ENCODE peak calls at places on chromosomes 13 and 19, in four cellular contexts. S is CD8-positive, alpha-beta T cell; C is A549; K is tibial nerve. L is an unnamed sample. For H3K4me1, the result is how much of the 10 kb centered on the place peaks cover.

GRCh38 chr13:41643502-41643901 is 186.2 kb downstream of the RGCC start:
- DNase-seq in S (no peak), C (no peak), K (no peak), L (no peak)

GRCh38 chr19:40366697-40367561 is 18.4 kb downstream of the PLD3 start:
- DNase-seq in S (no peak), C (peak), K (no peak), L (peak)

GRCh38 chr13:29593605-29594297 is 1.7 kb downstream of the SLC7A1 start:
- DNase-seq in S (no peak), C (no peak), K (no peak), L (no peak)

GRCh38 chr13:36945078-36945477 is 25.0 kb upstream of the SMAD9 start:
- DNase-seq in S (no peak), C (no peak), K (no peak), L (no peak)

GRCh38 chr19:31312004-31312403 is 37.2 kb downstream of the TSHZ3 start:
- DNase-seq in S (no peak), C (no peak), K (peak), L (no peak)

GRCh38 chr19:49988433-49988832 is 27.5 kb upstream of the SIGLEC11 start:
- DNase-seq in S (no peak), C (no peak), K (no peak), L (no peak)

GRCh38 chr13:112346173-112346898 is 29.8 kb upstream of the SPACA7 start:
- DNase-seq in S (no peak), C (no peak), K (no peak), L (peak)

GRCh38 chr19:7820588-7820987 is 9.4 kb upstream of the EVI5L start:
- DNase-seq in S (no peak), C (no peak), K (no peak), L (no peak)

GRCh38 chr19:55368701-55369563 is 1.3 kb downstream of the IL11 start:
- DNase-seq in S (no peak), C (peak), K (no peak), L (no peak)

GRCh38 chr19:2970201-2970838 is 7.0 kb upstream of the TLE6 start:
- DNase-seq in S (no peak), C (peak), K (no peak), L (peak)

GRCh38 chr13:53783466-53783865 is 754.9 kb downstream of the OLFM4 start:
- DNase-seq in S (no peak), C (no peak), K (no peak), L (no peak)

GRCh38 chr19:18321729-18322091 is 1.2 kb downstream of the LSM4 start:
- DNase-seq in S (no peak), C (no peak), K (no peak), L (peak)

GRCh38 chr13:37995052-37995451 is 125.5 kb upstream of the TRPC4 start:
- DNase-seq in S (no peak), C (no peak), K (no peak), L (no peak)

GRCh38 chr13:38308736-38309135 is 40.9 kb upstream of the UFM1 start:
- DNase-seq in S (no peak), C (no peak), K (no peak), L (peak)

GRCh38 chr13:53839461-53839860 is 810.8 kb downstream of the OLFM4 start:
- DNase-seq in S (no peak), C (no peak), K (no peak), L (no peak)

GRCh38 chr19:32318884-32319520 is 26.4 kb upstream of the ZNF507 start:
- DNase-seq in S (no peak), C (peak), K (no peak), L (no peak)

GRCh38 chr19:41570179-41570578 is 5.8 kb upstream of the CEACAM21 start:
- DNase-seq in S (no peak), C (no peak), K (no peak), L (no peak)

GRCh38 chr19:55383279-55383788 is 758 bp downstream of the TMEM238 start:
- DNase-seq in S (no peak), C (no peak), K (no peak), L (no peak)

GRCh38 chr19:38243279-38243673 is 12.9 kb downstream of the PPP1R14A start:
- DNase-seq in S (no peak), C (no peak), K (no peak), L (no peak)
- H3K4me3 ChIP-seq in S (no peak), C (peak), K (peak), L (no peak)

DNA sequence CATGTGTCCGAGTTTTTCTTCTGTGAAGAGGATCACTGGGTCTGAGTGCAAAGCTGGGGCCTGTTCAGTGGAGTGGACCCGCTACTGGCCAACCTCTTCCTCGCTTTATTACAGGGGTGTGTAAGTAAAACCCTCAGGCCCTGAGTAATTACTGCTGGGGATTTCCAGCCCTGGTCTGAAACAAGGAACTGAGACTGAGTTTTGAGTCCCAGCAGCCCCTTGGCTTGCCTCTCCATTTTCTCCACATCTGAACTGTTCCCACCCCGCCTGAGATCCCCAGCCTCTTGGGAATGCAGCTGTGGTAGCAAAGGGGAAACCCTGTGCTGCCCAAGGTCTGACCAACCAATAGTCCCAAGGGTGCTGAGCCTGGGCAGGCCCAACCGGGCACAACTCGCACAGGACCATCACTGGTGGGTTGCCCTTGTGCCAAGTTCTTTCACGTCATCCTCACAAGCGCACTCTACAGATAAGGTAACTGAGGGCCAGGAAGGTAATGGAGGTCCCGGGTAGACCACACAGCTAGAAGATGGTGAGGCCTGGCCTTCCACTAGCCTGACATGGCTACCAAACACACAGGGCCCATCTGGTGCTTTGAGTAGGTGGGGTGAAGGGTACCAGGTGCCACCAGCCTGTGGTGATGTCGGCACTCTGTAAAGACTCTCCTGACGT is 13.7 kb upstream of the SLC35E1 start:
- DNase-seq in S (no peak), C (no peak), K (no peak), L (no peak)
- H3K4me1 ChIP-seq in S (half or more), C (under half), K (half or more), L (half or more)

DNA sequence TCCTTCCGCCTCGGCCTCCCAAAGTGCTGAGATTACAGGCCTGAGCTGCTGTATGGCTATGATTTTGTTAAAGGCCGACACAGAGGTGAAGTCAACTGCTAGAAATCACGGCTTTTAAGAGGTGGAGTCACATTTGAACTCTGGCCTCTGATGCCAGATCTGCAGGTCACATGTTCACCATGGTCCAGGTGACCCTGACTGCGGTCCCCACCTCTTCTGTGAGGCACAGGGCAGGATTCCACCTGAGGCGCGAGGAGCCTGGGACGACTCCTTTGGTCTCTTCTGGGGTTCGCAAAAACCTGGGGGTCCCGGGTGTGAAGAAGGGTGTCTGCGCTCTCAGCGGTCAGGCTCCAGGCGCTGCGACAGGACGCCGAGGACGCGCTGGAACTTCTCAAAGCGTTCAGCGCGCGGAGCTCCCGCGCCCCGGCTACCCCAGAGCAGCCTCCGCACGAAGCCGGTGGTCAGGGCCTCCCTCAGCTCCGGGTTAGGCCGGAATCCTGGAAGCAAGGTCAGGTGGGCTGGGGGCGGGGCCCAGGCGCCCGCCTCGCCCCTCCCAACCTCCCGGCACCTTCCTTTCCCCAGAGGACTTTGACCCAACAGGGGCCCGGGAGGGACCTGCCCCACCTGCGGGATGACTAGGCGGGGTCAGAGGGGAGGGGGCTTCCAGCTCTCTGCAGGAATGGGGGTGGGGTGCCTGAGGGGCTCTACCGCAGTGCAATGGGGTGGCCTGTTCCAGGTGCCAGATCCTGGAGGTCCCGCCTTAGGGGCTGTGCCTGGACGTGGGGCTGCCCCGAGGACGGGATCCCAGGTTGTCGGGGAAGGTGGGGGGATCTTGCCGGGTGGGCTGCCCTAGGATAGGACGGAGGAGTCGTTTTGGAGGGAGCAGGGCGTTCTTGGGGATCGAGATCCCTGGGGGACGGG is 13.0 kb downstream of the TRIP10 start:
- DNase-seq in S (no peak), C (no peak), K (no peak), L (no peak)
- H3K4me3 ChIP-seq in S (peak), C (no peak), K (peak), L (peak)

DNA sequence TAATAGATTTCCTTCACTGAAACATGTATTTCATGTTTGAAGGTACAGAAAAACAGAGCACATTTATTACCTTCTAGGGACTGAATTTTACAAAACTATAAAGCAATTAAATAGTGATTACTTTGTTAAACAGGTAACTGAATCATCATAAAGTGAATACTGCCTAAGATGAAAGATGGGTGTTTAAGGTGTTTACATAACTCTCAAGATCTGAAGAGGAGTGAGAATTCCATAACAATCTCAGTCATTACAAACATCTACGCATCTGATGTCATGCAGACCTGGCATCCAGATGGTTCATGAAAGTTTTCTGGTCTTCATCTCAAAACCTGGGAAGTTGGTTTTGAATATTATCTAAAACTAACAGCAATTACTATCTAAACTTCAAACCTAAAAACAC is 80.4 kb downstream of the MIPEP start:
- DNase-seq in S (no peak), C (no peak), K (no peak), L (no peak)
- H3K4me1 ChIP-seq in S (under half), C (under half), K (under half), L (under half)

DNA sequence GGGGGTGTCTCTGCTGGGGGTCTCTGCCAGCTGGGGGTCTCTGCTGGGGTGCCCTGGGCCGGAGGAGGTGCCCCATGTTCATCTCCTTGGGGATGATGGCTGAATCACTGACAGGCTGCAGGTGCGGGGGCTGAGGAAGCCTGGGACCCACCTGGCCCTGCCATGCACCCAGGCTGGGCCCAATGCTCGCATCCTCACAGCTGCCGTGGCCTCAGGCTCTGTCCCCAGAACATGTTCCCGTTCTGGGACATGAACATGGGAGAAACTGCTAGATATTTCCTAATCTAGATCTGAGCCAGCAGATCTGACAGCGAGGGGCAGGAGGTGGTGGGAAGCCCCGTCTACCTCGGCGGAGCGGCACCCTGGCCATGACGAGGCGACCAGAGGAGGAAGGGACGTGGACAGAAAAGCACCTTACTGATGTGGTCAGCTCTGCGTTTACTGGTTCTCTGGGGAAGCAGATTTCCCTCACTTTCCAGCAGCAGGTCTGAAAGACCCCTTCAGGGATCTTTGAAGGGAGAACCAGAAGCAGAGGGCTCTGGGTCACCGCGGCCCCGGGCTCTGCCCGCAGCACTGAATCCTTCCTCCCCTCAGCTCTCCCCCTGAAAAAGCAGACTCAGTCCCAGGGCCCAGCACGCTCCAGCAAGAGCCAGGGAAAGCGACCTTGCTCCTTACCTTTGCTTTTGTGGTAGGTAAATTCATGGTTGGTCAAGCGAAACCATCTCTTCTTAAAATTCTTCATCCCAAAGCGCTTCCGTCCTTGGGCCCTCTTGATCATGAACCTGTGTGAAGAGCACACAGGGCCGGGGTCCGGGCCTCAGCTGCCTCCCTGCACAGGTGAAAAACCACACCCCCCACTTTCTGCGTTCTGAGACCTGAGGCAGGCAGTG is 26.5 kb upstream of the C13orf46 start:
- DNase-seq in S (no peak), C (no peak), K (no peak), L (no peak)
- H3K4me3 ChIP-seq in S (no peak), C (no peak), K (no peak), L (no peak)

GRCh38 chr13:73201601-73202000 is 142.8 kb downstream of the KLF5 start:
- DNase-seq in S (no peak), C (no peak), K (no peak), L (no peak)

GRCh38 chr13:73195091-73195490 is 136.3 kb downstream of the KLF5 start:
- DNase-seq in S (no peak), C (no peak), K (no peak), L (no peak)

GRCh38 chr13:73200432-73200831 is 141.6 kb downstream of the KLF5 start:
- DNase-seq in S (no peak), C (no peak), K (no peak), L (no peak)

GRCh38 chr13:73194310-73194709 is 135.5 kb downstream of the KLF5 start:
- DNase-seq in S (no peak), C (peak), K (no peak), L (no peak)

GRCh38 chr13:73198888-73199497 is 140.2 kb downstream of the KLF5 start:
- DNase-seq in S (no peak), C (no peak), K (no peak), L (no peak)
- H3K4me1 ChIP-seq in S (under half), C (under half), K (under half), L (under half)

DNA sequence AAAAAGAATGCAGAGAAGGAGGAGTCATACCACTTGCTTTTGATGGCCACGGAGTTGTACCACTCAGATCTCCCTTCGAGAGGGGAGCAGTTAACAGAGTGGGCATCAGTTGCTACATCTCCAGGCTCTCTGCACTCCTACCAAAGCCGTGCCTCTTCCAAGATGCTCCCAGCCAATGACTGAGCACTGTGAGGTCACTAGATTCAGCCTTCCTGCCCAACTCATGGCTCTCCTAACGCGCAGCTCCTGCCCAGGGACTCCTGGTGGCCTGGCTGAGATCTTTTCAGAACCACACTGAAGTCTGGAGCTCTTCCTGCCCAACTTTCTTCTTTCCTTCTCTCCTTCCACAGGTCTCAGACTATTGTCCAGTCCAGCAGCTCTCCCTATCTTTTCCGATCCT is 66.7 kb downstream of the LHFPL6 start:
- DNase-seq in S (no peak), C (no peak), K (no peak), L (no peak)
- H3K4me3 ChIP-seq in S (no peak), C (no peak), K (no peak), L (no peak)

GRCh38 chr19:11045536-11045935 is 43.7 kb upstream of the LDLR start:
- DNase-seq in S (no peak), C (no peak), K (no peak), L (no peak)
- H3K4me1 ChIP-seq in S (under half), C (under half), K (under half), L (under half)

DNA sequence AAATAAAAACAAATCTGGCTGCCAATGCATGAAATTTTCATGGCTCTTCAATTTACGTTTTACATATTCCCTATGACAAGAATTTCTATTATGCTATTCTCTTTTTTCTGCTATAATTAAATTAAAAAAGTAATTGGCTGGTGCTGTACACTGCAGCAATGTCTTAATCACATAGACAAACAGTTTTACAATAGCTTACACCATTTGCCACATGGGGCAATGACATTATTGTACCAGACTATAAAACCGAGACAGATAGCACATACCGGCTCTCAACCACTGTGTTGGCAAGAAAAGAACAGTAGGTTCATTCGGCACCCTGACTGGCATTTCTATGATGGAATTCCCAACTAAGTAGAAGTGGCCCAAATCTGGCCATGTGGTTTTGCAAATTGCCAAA is 67.7 kb downstream of the DACH1 start:
- DNase-seq in S (no peak), C (no peak), K (no peak), L (no peak)
- H3K4me3 ChIP-seq in S (no peak), C (no peak), K (no peak), L (no peak)

GRCh38 chr19:38699027-38699346 is 45.3 kb downstream of the CAPN12 start:
- DNase-seq in S (no peak), C (no peak), K (no peak), L (no peak)
- H3K4me1 ChIP-seq in S (under half), C (half or more), K (half or more), L (under half)